ENCODE peak calls at places on chromosome 19, in seven cellular contexts. X is NCI-H1105; U is effector CD4-positive, alpha-beta T cell; W is stimulated activated CD4-positive, alpha-beta T cell treated with anti-CD3 and anti-CD28 coated beads, Interleukin-4, amount 100 ng/mL, for 48 hours; D is activated T-helper 1 cell treated with Interleukin-2 at 50 U/mL for 16 hours; K is astrocyte of the hippocampus; V is breast epithelium. F is an unnamed sample.
A peak's percentile ranks its signal among the peaks of the same experiment; 100 is the strongest.

GRCh38 chr19:33630880-33631627 is 9.3 kb downstream of the CHST8 start:
- DNase-seq in X (no peak), U (no peak), W (no peak), D (no peak), K (no peak), V (no peak), F (no peak)

GRCh38 chr19:2398735-2399305 is 28.6 kb downstream of the TIMM13 start:
- DNase-seq in X (no peak), U (no peak), W (no peak), D (no peak), K (no peak), V (no peak), F (no peak)

GRCh38 chr19:14670408-14670807 is 4.2 kb downstream of the ADGRE3 start:
- DNase-seq in X (no peak), U (no peak), W (no peak), D (no peak), K (no peak), V (no peak), F (no peak)

GRCh38 chr19:55857974-55858373 is 21.6 kb downstream of the NLRP4 start:
- DNase-seq in X (no peak), U (no peak), W (no peak), D (no peak), K (no peak), V (no peak), F (no peak)

GRCh38 chr19:2208975-2209374 is 27.2 kb downstream of the PLEKHJ1 start:
- DNase-seq in X (no peak), U (no peak), W (no peak), D (no peak), K (no peak), V (no peak), F (no peak)

GRCh38 chr19:18017275-18018083 is 9.5 kb downstream of the ARRDC2 start:
- DNase-seq in X (no peak), U (no peak), W (no peak), D (no peak), K (no peak), V (no peak), F (peak; percentile 78)

GRCh38 chr19:49924004-49924880 is 4.8 kb upstream of the ATF5 start:
- DNase-seq in X (no peak), U (no peak), W (no peak), D (no peak), K (no peak), V (no peak), F (no peak)

GRCh38 chr19:30664358-30665058 is 292.3 kb downstream of the ZNF536 start:
- DNase-seq in X (peak; percentile 44), U (no peak), W (no peak), D (no peak), K (peak; percentile 51), V (no peak), F (peak; percentile 63)